ENCODE peak calls at places on chromosomes 7 and 10, in eight cellular contexts. R, K, P, E, F, U, S and T are unnamed samples. For H3K4me1, the result is how much of the 10 kb centered on the place peaks cover.

GRCh38 chr10:70309661-70310060 is 25.9 kb upstream of the NPFFR1 start:
- DNase-seq in R (no peak), K (no peak), P (no peak), E (no peak), F (no peak), U (no peak), S (no peak), T (no peak)

GRCh38 chr7:27551803-27552202 is 110.9 kb downstream of the HIBADH start:
- DNase-seq in R (no peak), K (no peak), P (peak), E (no peak), F (no peak), U (no peak), S (no peak), T (no peak)

GRCh38 chr10:119025776-119026175 is 3.7 kb upstream of the NANOS1 start:
- DNase-seq in R (no peak), K (no peak), P (no peak), E (no peak), F (no peak), U (no peak), S (no peak), T (no peak)

GRCh38 chr10:132678436-132679216 is 107.3 kb downstream of the NKX6-2 start:
- DNase-seq in R (no peak), K (no peak), P (no peak), E (no peak), F (no peak), U (peak), S (no peak), T (no peak)

GRCh38 chr7:99312316-99313203 is 13.1 kb upstream of the ARPC1A start:
- DNase-seq in R (peak), K (peak), P (peak), E (peak), F (peak), U (no peak), S (peak), T (peak)

GRCh38 chr10:123154943-123155505 is 822 bp downstream of the BUB3 start:
- DNase-seq in R (no peak), K (peak), P (peak), E (no peak), F (peak), U (peak), S (no peak), T (no peak)

GRCh38 chr10:99682752-99683151 is 23.4 kb downstream of the ENTPD7 start:
- DNase-seq in R (peak), K (no peak), P (no peak), E (no peak), F (no peak), U (no peak), S (no peak), T (peak)

GRCh38 chr7:151897201-151897711 is 20.3 kb upstream of the PRKAG2 start:
- DNase-seq in R (no peak), K (no peak), P (peak), E (no peak), F (peak), U (no peak), S (no peak), T (no peak)

GRCh38 chr10:10658157-10658556 is 359.5 kb upstream of the CELF2 start:
- DNase-seq in R (no peak), K (peak), P (no peak), E (no peak), F (peak), U (no peak), S (no peak), T (no peak)

GRCh38 chr7:128117691-128118090 is 86.5 kb upstream of the LRRC4 start:
- DNase-seq in R (peak), K (no peak), P (no peak), E (no peak), F (no peak), U (no peak), S (no peak), T (no peak)

GRCh38 chr7:158276414-158277218 is 311.0 kb downstream of the PTPRN2 start:
- DNase-seq in R (no peak), K (no peak), P (no peak), E (no peak), F (no peak), U (peak), S (no peak), T (no peak)

GRCh38 chr7:159218216-159219006 is 73.7 kb upstream of the VIPR2 start:
- DNase-seq in R (no peak), K (no peak), P (no peak), E (no peak), F (no peak), U (no peak), S (no peak), T (no peak)

GRCh38 chr7:121449304-121449703 is 53.2 kb upstream of the FAM3C start:
- DNase-seq in R (no peak), K (no peak), P (no peak), E (no peak), F (peak), U (no peak), S (no peak), T (no peak)

GRCh38 chr7:102390697-102391484 is 5.3 kb upstream of the PRKRIP1 start:
- DNase-seq in R (peak), K (peak), P (peak), E (peak), F (peak), U (peak), S (peak), T (peak)

GRCh38 chr10:6141296-6142151 is 52.7 kb downstream of the RBM17 start:
- DNase-seq in R (peak), K (peak), P (no peak), E (no peak), F (peak), U (no peak), S (no peak), T (peak)

GRCh38 chr7:45890902-45891461 is 2.7 kb downstream of the IGFBP1 start:
- DNase-seq in R (peak), K (peak), P (peak), E (no peak), F (peak), U (no peak), S (no peak), T (no peak)

GRCh38 chr7:69825031-69825681 is 226.9 kb downstream of the AUTS2 start:
- DNase-seq in R (peak), K (no peak), P (no peak), E (no peak), F (peak), U (no peak), S (no peak), T (no peak)

GRCh38 chr10:51186358-51186757 is 112.1 kb downstream of the PRKG1 start:
- DNase-seq in R (no peak), K (no peak), P (no peak), E (no peak), F (no peak), U (no peak), S (no peak), T (no peak)

GRCh38 chr10:20017961-20018360 is 201.7 kb downstream of the PLXDC2 start:
- DNase-seq in R (no peak), K (peak), P (no peak), E (no peak), F (peak), U (no peak), S (no peak), T (no peak)

GRCh38 chr10:74924251-74924954 is 98.0 kb downstream of the KAT6B start:
- DNase-seq in R (no peak), K (peak), P (peak), E (no peak), F (peak), U (no peak), S (no peak), T (no peak)

GRCh38 chr7:47493971-47494370 is 87.9 kb downstream of the TNS3 start:
- DNase-seq in R (no peak), K (no peak), P (no peak), E (no peak), F (no peak), U (no peak), S (no peak), T (no peak)

GRCh38 chr10:5618042-5618441 is 48.4 kb downstream of the ASB13 start:
- DNase-seq in R (no peak), K (no peak), P (no peak), E (no peak), F (no peak), U (no peak), S (no peak), T (peak)

GRCh38 chr7:149188637-149189259 is 6.6 kb upstream of the ZNF282 start:
- DNase-seq in R (no peak), K (no peak), P (no peak), E (no peak), F (no peak), U (no peak), S (no peak), T (no peak)

GRCh38 chr7:31466036-31466435 is 47.9 kb upstream of the ITPRID1 start:
- DNase-seq in R (no peak), K (no peak), P (peak), E (no peak), F (no peak), U (no peak), S (no peak), T (no peak)

GRCh38 chr7:24722386-24723177 is 34.7 kb downstream of the GSDME start:
- DNase-seq in R (peak), K (no peak), P (peak), E (no peak), F (peak), U (no peak), S (no peak), T (no peak)

GRCh38 chr10:107168739-107169138 is 4.2 kb upstream of the SORCS1 start:
- DNase-seq in R (no peak), K (no peak), P (no peak), E (no peak), F (no peak), U (no peak), S (no peak), T (no peak)

GRCh38 chr7:87152897-87153641 is 816 bp downstream of the DMTF1 start:
- DNase-seq in R (peak), K (peak), P (peak), E (no peak), F (peak), U (peak), S (no peak), T (peak)

GRCh38 chr10:88952647-88953111 is at the start of gene ACTA2:
- DNase-seq in R (no peak), K (peak), P (no peak), E (no peak), F (peak), U (no peak), S (peak), T (peak)

GRCh38 chr7:79304711-79305110 is 148.8 kb downstream of the MAGI2 start:
- DNase-seq in R (no peak), K (no peak), P (no peak), E (no peak), F (no peak), U (no peak), S (no peak), T (no peak)

GRCh38 chr10:12587408-12587807 is 238.1 kb downstream of the CAMK1D start:
- DNase-seq in R (no peak), K (peak), P (no peak), E (no peak), F (no peak), U (no peak), S (no peak), T (no peak)
- H3K4me3 ChIP-seq in R (no peak), K (no peak), P (no peak), E (no peak), F (no peak), U (no peak), S (no peak), T (no peak)

GRCh38 chr7:75943864-75944263 is 28.9 kb downstream of the POR start:
- DNase-seq in R (no peak), K (peak), P (no peak), E (no peak), F (no peak), U (no peak), S (no peak), T (no peak)

GRCh38 chr7:75945297-75946168 is 30.6 kb downstream of the POR start:
- DNase-seq in R (no peak), K (peak), P (no peak), E (no peak), F (peak), U (no peak), S (no peak), T (no peak)

GRCh38 chr7:75946207-75946855 is 31.4 kb downstream of the POR start:
- DNase-seq in R (no peak), K (no peak), P (no peak), E (no peak), F (no peak), U (no peak), S (no peak), T (no peak)

GRCh38 chr7:75948179-75948578 is 33.2 kb downstream of the POR start:
- DNase-seq in R (no peak), K (no peak), P (no peak), E (no peak), F (no peak), U (no peak), S (no peak), T (no peak)

DNA sequence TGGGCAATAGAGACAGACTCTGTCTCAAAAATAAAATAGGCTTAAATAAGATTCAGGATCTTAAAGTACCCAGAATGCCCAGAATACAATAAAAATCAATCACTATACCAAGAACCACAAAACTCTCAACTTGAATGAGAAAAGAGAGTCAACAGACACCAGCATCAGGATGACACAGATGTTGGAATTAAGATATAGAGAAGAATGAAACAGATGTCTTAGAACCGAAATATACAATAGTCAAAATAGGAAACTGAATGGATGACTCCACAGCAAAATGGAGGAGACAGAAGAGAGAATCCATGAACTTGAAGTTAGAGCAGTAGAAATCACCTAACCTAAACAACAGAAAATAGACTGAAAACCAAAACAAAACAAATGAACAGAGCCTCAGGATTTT is 29.6 kb downstream of the POR start:
- DNase-seq in R (no peak), K (no peak), P (no peak), E (no peak), F (no peak), U (no peak), S (no peak), T (no peak)
- H3K4me1 ChIP-seq in R (under half), K (under half), P (under half), E (under half), F (under half), U (under half), S (under half), T (under half)

GRCh38 chr10:129966370-129966769 is 2.3 kb upstream of the EBF3 start:
- DNase-seq in R (no peak), K (no peak), P (no peak), E (no peak), F (no peak), U (no peak), S (no peak), T (no peak)
- H3K4me3 ChIP-seq in R (no peak), K (no peak), P (no peak), E (no peak), F (no peak), U (no peak), S (no peak), T (no peak)

GRCh38 chr10:95539560-95540284 is 21.4 kb downstream of the SORBS1 start:
- DNase-seq in R (no peak), K (no peak), P (peak), E (no peak), F (no peak), U (no peak), S (no peak), T (no peak)

GRCh38 chr10:95542330-95542729 is 18.8 kb downstream of the SORBS1 start:
- DNase-seq in R (no peak), K (no peak), P (no peak), E (no peak), F (no peak), U (no peak), S (no peak), T (no peak)

GRCh38 chr10:95542761-95543160 is 18.4 kb downstream of the SORBS1 start:
- DNase-seq in R (no peak), K (no peak), P (no peak), E (no peak), F (no peak), U (no peak), S (no peak), T (no peak)

GRCh38 chr10:95543459-95543858 is 17.7 kb downstream of the SORBS1 start:
- DNase-seq in R (no peak), K (no peak), P (no peak), E (no peak), F (no peak), U (no peak), S (no peak), T (no peak)

DNA sequence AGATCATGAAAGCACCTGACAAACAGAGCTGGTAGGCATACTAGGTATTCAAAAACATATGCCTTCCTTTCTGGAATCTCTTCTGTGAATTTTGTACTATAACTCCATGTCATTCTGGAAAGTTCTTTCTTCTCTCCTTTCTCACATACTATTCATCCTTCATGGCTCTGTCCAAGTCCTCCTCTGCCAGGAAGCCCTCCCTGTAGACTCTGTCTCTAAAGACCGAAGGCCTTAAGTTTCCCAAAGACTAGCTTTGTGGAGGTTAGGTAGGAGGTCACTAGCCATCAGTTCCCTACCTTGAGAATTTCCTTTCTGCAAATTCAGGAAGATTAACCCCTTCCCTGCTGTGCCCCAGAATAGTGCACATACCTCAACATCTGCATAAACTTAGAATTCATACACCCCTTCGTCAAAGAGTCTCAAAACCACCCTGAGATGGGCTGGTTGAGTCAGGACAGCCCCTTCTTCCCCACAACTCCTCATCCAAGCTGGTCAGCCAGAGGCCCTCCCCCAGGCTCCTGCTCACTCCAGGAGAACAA is 20.6 kb downstream of the SORBS1 start:
- DNase-seq in R (no peak), K (no peak), P (no peak), E (no peak), F (no peak), U (no peak), S (no peak), T (no peak)
- H3K4me1 ChIP-seq in R (under half), K (under half), P (under half), E (under half), F (half or more), U (under half), S (half or more), T (under half)

GRCh38 chr7:35752727-35753126 is 48.1 kb upstream of the SEPTIN7 start:
- DNase-seq in R (no peak), K (no peak), P (no peak), E (no peak), F (no peak), U (no peak), S (no peak), T (no peak)

GRCh38 chr7:35754741-35755140 is 46.1 kb upstream of the SEPTIN7 start:
- DNase-seq in R (no peak), K (peak), P (no peak), E (no peak), F (peak), U (no peak), S (no peak), T (no peak)

GRCh38 chr7:35757574-35757973 is 43.3 kb upstream of the SEPTIN7 start:
- DNase-seq in R (no peak), K (no peak), P (no peak), E (no peak), F (no peak), U (no peak), S (no peak), T (no peak)

GRCh38 chr7:35755711-35756110 is 45.1 kb upstream of the SEPTIN7 start:
- DNase-seq in R (no peak), K (no peak), P (no peak), E (no peak), F (peak), U (no peak), S (no peak), T (no peak)

DNA sequence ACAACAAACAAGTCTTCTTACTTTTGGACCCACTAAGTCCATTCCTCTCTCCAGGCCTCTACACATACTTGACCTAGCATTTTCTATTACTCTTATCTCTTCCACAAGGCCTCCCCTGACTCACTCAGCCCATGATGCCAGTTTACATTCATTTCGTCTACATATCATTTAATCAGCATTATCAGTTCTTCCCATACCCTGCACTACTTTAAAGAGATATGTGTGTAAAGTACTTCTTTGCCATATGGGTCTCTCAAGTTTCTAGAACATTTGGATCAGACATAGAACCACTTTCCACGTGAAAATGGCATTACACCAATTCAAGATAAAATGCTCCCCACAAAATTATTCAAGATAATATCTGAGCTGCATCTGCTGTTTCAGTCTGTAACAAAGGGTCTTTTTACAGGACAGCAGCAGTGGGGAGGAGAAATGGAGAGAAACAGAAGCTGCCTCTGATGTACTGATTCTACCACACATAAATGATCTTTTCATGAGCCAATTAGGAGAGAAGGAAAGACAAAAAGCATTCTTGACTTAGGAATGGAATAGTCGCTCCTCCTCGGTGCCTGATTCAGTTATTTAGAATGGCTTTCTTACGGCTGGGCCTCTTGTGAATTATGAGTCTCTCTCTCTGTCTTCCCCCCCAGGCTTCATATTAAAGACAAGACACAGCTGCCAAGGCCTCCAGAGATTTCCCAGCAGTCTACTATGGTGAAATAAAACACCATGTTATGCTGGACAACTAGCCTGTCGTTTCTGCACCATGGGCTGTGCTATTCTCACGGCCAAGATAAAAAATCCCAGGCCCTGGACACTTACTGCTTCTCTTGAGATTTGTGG is 46.9 kb upstream of the SEPTIN7 start:
- DNase-seq in R (no peak), K (peak), P (no peak), E (no peak), F (peak), U (no peak), S (no peak), T (no peak)
- H3K4me3 ChIP-seq in R (no peak), K (no peak), P (no peak), E (no peak), F (no peak), U (no peak), S (no peak), T (no peak)

DNA sequence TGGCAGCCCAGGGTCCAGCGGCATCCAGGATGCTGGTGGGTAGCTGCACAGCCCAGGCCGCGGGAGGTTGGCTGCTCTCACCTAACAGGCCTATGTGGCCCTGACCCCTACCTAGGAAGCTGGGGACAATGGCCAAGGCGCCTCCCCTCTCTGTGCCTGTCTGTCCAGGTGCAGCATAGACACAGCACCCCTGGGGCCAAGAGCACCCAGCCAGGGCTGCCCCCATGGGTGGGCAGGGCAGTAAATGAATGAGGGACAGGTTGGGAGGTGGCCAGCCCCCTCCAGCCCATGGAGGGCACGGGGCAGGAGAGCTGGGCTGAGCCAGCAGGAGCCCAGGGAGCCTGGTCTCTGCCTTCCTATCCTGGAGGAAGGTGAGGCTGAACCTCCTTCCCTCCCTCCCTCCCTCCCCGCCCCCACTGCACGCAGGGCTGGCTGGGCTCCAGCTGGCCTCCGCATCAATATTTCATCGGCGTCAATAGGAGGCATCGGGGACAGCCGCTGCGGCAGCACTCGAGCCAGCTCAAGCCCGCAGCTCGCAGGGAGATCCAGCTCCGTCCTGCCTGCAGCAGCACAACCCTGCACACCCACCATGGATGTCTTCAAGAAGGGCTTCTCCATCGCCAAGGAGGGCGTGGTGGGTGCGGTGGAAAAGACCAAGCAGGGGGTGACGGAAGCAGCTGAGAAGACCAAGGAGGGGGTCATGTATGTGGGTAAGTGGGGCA is at the start of gene SNCG:
- DNase-seq in R (no peak), K (no peak), P (no peak), E (no peak), F (peak), U (peak), S (no peak), T (no peak)
- H3K4me1 ChIP-seq in R (under half), K (under half), P (under half), E (half or more), F (under half), U (under half), S (half or more), T (under half)